ENCODE peak calls at places on chromosomes 1 and 21, in six cellular contexts. One of them, this sample, is unnamed.

GRCh38 chr1:226671268-226671667 is 67.8 kb downstream of the ITPKB start:
- DNase-seq in HL-60: no peak
- DNase-seq in H1: no peak
- DNase-seq in HepG2: no peak
- DNase-seq in GM12878: no peak
- DNase-seq in SK-N-SH: no peak
- DNase-seq in this sample: no peak

GRCh38 chr1:29753771-29754607 is 517.7 kb downstream of the PTPRU start:
- DNase-seq in HL-60: no peak
- DNase-seq in H1: peak
- DNase-seq in HepG2: no peak
- DNase-seq in GM12878: no peak
- DNase-seq in SK-N-SH: peak
- DNase-seq in this sample: no peak

GRCh38 chr21:41796476-41797080 is 29.7 kb upstream of the RIPK4 start:
- DNase-seq in HL-60: no peak
- DNase-seq in H1: no peak
- DNase-seq in HepG2: no peak
- DNase-seq in GM12878: no peak
- DNase-seq in SK-N-SH: no peak
- DNase-seq in this sample: no peak

GRCh38 chr1:178055093-178055492 is 38.8 kb upstream of the RASAL2 start:
- DNase-seq in HL-60: peak
- DNase-seq in H1: peak
- DNase-seq in HepG2: peak
- DNase-seq in GM12878: no peak
- DNase-seq in SK-N-SH: peak
- DNase-seq in this sample: no peak

GRCh38 chr1:92909321-92909720 is 51.9 kb downstream of the DIPK1A start:
- DNase-seq in HL-60: no peak
- DNase-seq in H1: no peak
- DNase-seq in HepG2: no peak
- DNase-seq in GM12878: no peak
- DNase-seq in SK-N-SH: no peak
- DNase-seq in this sample: no peak

GRCh38 chr1:244111008-244111407 is 59.9 kb downstream of the ZBTB18 start:
- DNase-seq in HL-60: no peak
- DNase-seq in H1: no peak
- DNase-seq in HepG2: no peak
- DNase-seq in GM12878: peak
- DNase-seq in SK-N-SH: no peak
- DNase-seq in this sample: no peak

GRCh38 chr1:212608956-212609700 is 567 bp downstream of the ATF3 start:
- DNase-seq in HL-60: peak
- DNase-seq in H1: peak
- DNase-seq in HepG2: peak
- DNase-seq in GM12878: no peak
- DNase-seq in SK-N-SH: peak
- DNase-seq in this sample: peak

GRCh38 chr21:45454924-45455315 is 50.0 kb downstream of the COL18A1 start:
- DNase-seq in HL-60: no peak
- DNase-seq in H1: no peak
- DNase-seq in HepG2: no peak
- DNase-seq in GM12878: no peak
- DNase-seq in SK-N-SH: no peak
- DNase-seq in this sample: no peak

GRCh38 chr1:180911640-180912161 is 996 bp upstream of the KIAA1614 start:
- DNase-seq in HL-60: no peak
- DNase-seq in H1: no peak
- DNase-seq in HepG2: no peak
- DNase-seq in GM12878: no peak
- DNase-seq in SK-N-SH: peak
- DNase-seq in this sample: no peak
- TF ChIP-seq GABPA in HL-60: no peak
- TF ChIP-seq GABPA in H1: no peak
- TF ChIP-seq GABPA in HepG2: no peak
- TF ChIP-seq GABPA in GM12878: no peak
- TF ChIP-seq GABPA in SK-N-SH: no peak
- TF ChIP-seq GABPA in this sample: no peak

DNA sequence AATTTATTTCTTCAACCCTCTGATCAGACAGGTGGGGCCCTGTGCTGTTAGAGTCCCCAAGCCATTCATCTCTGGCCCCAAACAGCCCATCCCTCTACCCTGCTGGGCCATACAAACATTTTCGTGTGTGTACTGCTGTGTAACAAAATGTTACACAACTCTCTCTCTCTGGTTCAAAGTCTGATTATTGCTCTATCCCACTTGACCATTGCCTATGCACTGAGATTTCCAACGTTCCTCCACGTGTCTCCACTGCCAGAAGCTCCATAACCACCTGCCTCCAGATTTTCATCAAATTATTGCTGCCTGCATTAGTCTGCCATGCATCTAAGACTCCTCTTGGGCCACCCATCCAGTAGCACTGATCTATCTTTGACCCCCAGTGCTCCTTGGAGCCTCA is 104.8 kb downstream of the ELAVL4 start:
- DNase-seq in HL-60: no peak
- DNase-seq in H1: no peak
- DNase-seq in HepG2: peak
- DNase-seq in GM12878: no peak
- DNase-seq in SK-N-SH: no peak
- DNase-seq in this sample: no peak
- TF ChIP-seq GABPA in HL-60: no peak
- TF ChIP-seq GABPA in H1: no peak
- TF ChIP-seq GABPA in HepG2: no peak
- TF ChIP-seq GABPA in GM12878: no peak
- TF ChIP-seq GABPA in SK-N-SH: no peak
- TF ChIP-seq GABPA in this sample: no peak

GRCh38 chr1:116326486-116326885 is 46.6 kb upstream of the ATP1A1 start:
- DNase-seq in HL-60: no peak
- DNase-seq in H1: no peak
- DNase-seq in HepG2: no peak
- DNase-seq in GM12878: no peak
- DNase-seq in SK-N-SH: no peak
- DNase-seq in this sample: no peak
- TF ChIP-seq GABPA in HL-60: no peak
- TF ChIP-seq GABPA in H1: no peak
- TF ChIP-seq GABPA in HepG2: no peak
- TF ChIP-seq GABPA in GM12878: no peak
- TF ChIP-seq GABPA in SK-N-SH: no peak
- TF ChIP-seq GABPA in this sample: no peak

GRCh38 chr1:224450956-224451350 is 16.4 kb upstream of the WDR26 start:
- DNase-seq in HL-60: no peak
- DNase-seq in H1: no peak
- DNase-seq in HepG2: no peak
- DNase-seq in GM12878: no peak
- DNase-seq in SK-N-SH: no peak
- DNase-seq in this sample: no peak

GRCh38 chr1:224447971-224448370 is 13.4 kb upstream of the WDR26 start:
- DNase-seq in HL-60: no peak
- DNase-seq in H1: no peak
- DNase-seq in HepG2: no peak
- DNase-seq in GM12878: no peak
- DNase-seq in SK-N-SH: no peak
- DNase-seq in this sample: no peak

GRCh38 chr1:224448428-224449017 is 13.9 kb upstream of the WDR26 start:
- DNase-seq in HL-60: no peak
- DNase-seq in H1: no peak
- DNase-seq in HepG2: no peak
- DNase-seq in GM12878: no peak
- DNase-seq in SK-N-SH: no peak
- DNase-seq in this sample: no peak

GRCh38 chr1:224450164-224450955 is 15.8 kb upstream of the WDR26 start:
- DNase-seq in HL-60: no peak
- DNase-seq in H1: no peak
- DNase-seq in HepG2: no peak
- DNase-seq in GM12878: no peak
- DNase-seq in SK-N-SH: no peak
- DNase-seq in this sample: no peak

GRCh38 chr1:224447251-224447650 is 12.7 kb upstream of the WDR26 start:
- DNase-seq in HL-60: no peak
- DNase-seq in H1: no peak
- DNase-seq in HepG2: no peak
- DNase-seq in GM12878: no peak
- DNase-seq in SK-N-SH: no peak
- DNase-seq in this sample: no peak
- TF ChIP-seq GABPA in HL-60: no peak
- TF ChIP-seq GABPA in H1: no peak
- TF ChIP-seq GABPA in HepG2: no peak
- TF ChIP-seq GABPA in GM12878: no peak
- TF ChIP-seq GABPA in SK-N-SH: no peak
- TF ChIP-seq GABPA in this sample: no peak

GRCh38 chr1:19062258-19063029 is 106.0 kb upstream of the IFFO2 start:
- DNase-seq in HL-60: no peak
- DNase-seq in H1: no peak
- DNase-seq in HepG2: no peak
- DNase-seq in GM12878: no peak
- DNase-seq in SK-N-SH: no peak
- DNase-seq in this sample: no peak
- TF ChIP-seq GABPA in HL-60: no peak
- TF ChIP-seq GABPA in H1: no peak
- TF ChIP-seq GABPA in HepG2: no peak
- TF ChIP-seq GABPA in GM12878: no peak
- TF ChIP-seq GABPA in SK-N-SH: no peak
- TF ChIP-seq GABPA in this sample: no peak

GRCh38 chr1:182062223-182062622 is 711 bp upstream of the ZNF648 start:
- DNase-seq in HL-60: no peak
- DNase-seq in H1: no peak
- DNase-seq in HepG2: no peak
- DNase-seq in GM12878: no peak
- DNase-seq in SK-N-SH: no peak
- DNase-seq in this sample: no peak

GRCh38 chr1:182064611-182065010 is 3.1 kb upstream of the ZNF648 start:
- DNase-seq in HL-60: no peak
- DNase-seq in H1: no peak
- DNase-seq in HepG2: no peak
- DNase-seq in GM12878: no peak
- DNase-seq in SK-N-SH: no peak
- DNase-seq in this sample: no peak

GRCh38 chr1:182059936-182060335 is 1.6 kb downstream of the ZNF648 start:
- DNase-seq in HL-60: no peak
- DNase-seq in H1: no peak
- DNase-seq in HepG2: no peak
- DNase-seq in GM12878: no peak
- DNase-seq in SK-N-SH: no peak
- DNase-seq in this sample: no peak

GRCh38 chr1:182060877-182061276 is 635 bp downstream of the ZNF648 start:
- DNase-seq in HL-60: no peak
- DNase-seq in H1: no peak
- DNase-seq in HepG2: no peak
- DNase-seq in GM12878: no peak
- DNase-seq in SK-N-SH: no peak
- DNase-seq in this sample: no peak

GRCh38 chr1:182061597-182061996 is at the start of gene ZNF648:
- DNase-seq in HL-60: no peak
- DNase-seq in H1: no peak
- DNase-seq in HepG2: no peak
- DNase-seq in GM12878: no peak
- DNase-seq in SK-N-SH: no peak
- DNase-seq in this sample: no peak
- TF ChIP-seq GABPA in HL-60: no peak
- TF ChIP-seq GABPA in H1: no peak
- TF ChIP-seq GABPA in HepG2: no peak
- TF ChIP-seq GABPA in GM12878: no peak
- TF ChIP-seq GABPA in SK-N-SH: no peak
- TF ChIP-seq GABPA in this sample: no peak

This sample was measured in K562.